ENCODE peak calls at places on chromosomes 4 and X, in six cellular contexts. One of them, this sample, is unnamed.
A peak's percentile ranks its signal among the peaks of the same experiment; 100 is the strongest.

GRCh38 chr4:116357758-116358157 is 727.6 kb downstream of the TRAM1L1 start:
- DNase-seq in AG09319: no peak
- DNase-seq in Calu3: peak; percentile 7
- DNase-seq in stimulated activated CD4-positive, alpha-beta T cell treated with anti-CD3 and anti-CD28 coated beads, Interleukin-2, amount 100 ng/mL, for 24 hours: no peak
- DNase-seq in NCI-H460: no peak
- DNase-seq in right lobe of liver: no peak
- DNase-seq in this sample: peak; percentile 43

GRCh38 chr4:17578482-17578891 is 1.5 kb downstream of the LAP3 start:
- DNase-seq in AG09319: no peak
- DNase-seq in Calu3: no peak
- DNase-seq in stimulated activated CD4-positive, alpha-beta T cell treated with anti-CD3 and anti-CD28 coated beads, Interleukin-2, amount 100 ng/mL, for 24 hours: no peak
- DNase-seq in NCI-H460: no peak
- DNase-seq in right lobe of liver: no peak
- DNase-seq in this sample: peak; percentile 25

GRCh38 chrX:100098660-100099375 is 311.3 kb downstream of the PCDH19 start:
- DNase-seq in AG09319: no peak
- DNase-seq in Calu3: no peak
- DNase-seq in stimulated activated CD4-positive, alpha-beta T cell treated with anti-CD3 and anti-CD28 coated beads, Interleukin-2, amount 100 ng/mL, for 24 hours: no peak
- DNase-seq in NCI-H460: no peak
- DNase-seq in right lobe of liver: no peak
- DNase-seq in this sample: peak; percentile 45

GRCh38 chr4:30537462-30537861 is 182.7 kb upstream of the PCDH7 start:
- DNase-seq in AG09319: no peak
- DNase-seq in Calu3: no peak
- DNase-seq in stimulated activated CD4-positive, alpha-beta T cell treated with anti-CD3 and anti-CD28 coated beads, Interleukin-2, amount 100 ng/mL, for 24 hours: no peak
- DNase-seq in NCI-H460: no peak
- DNase-seq in right lobe of liver: no peak
- DNase-seq in this sample: peak; percentile 94

GRCh38 chrX:14027511-14028019 is 2.1 kb downstream of the GEMIN8 start:
- DNase-seq in AG09319: no peak
- DNase-seq in Calu3: peak; percentile 6
- DNase-seq in stimulated activated CD4-positive, alpha-beta T cell treated with anti-CD3 and anti-CD28 coated beads, Interleukin-2, amount 100 ng/mL, for 24 hours: no peak
- DNase-seq in NCI-H460: no peak
- DNase-seq in right lobe of liver: no peak
- DNase-seq in this sample: peak; percentile 89

GRCh38 chr4:168857546-168858314 is 152.3 kb downstream of the CBR4 start:
- DNase-seq in AG09319: peak; percentile 59
- DNase-seq in Calu3: no peak
- DNase-seq in stimulated activated CD4-positive, alpha-beta T cell treated with anti-CD3 and anti-CD28 coated beads, Interleukin-2, amount 100 ng/mL, for 24 hours: no peak
- DNase-seq in NCI-H460: no peak
- DNase-seq in right lobe of liver: no peak
- DNase-seq in this sample: no peak

GRCh38 chrX:66110112-66110511 is 53.9 kb upstream of the HEPH start:
- DNase-seq in AG09319: no peak
- DNase-seq in Calu3: no peak
- DNase-seq in stimulated activated CD4-positive, alpha-beta T cell treated with anti-CD3 and anti-CD28 coated beads, Interleukin-2, amount 100 ng/mL, for 24 hours: peak; percentile 5
- DNase-seq in NCI-H460: peak; percentile 1
- DNase-seq in right lobe of liver: no peak
- DNase-seq in this sample: peak; percentile 13

GRCh38 chr4:26412381-26413372 is 77.6 kb downstream of the CCKAR start:
- DNase-seq in AG09319: no peak
- DNase-seq in Calu3: no peak
- DNase-seq in stimulated activated CD4-positive, alpha-beta T cell treated with anti-CD3 and anti-CD28 coated beads, Interleukin-2, amount 100 ng/mL, for 24 hours: no peak
- DNase-seq in NCI-H460: no peak
- DNase-seq in right lobe of liver: peak; percentile 58
- DNase-seq in this sample: no peak

GRCh38 chrX:16305187-16305586 is 137.9 kb downstream of the MAGEB17 start:
- DNase-seq in AG09319: no peak
- DNase-seq in Calu3: no peak
- DNase-seq in stimulated activated CD4-positive, alpha-beta T cell treated with anti-CD3 and anti-CD28 coated beads, Interleukin-2, amount 100 ng/mL, for 24 hours: no peak
- DNase-seq in NCI-H460: no peak
- DNase-seq in right lobe of liver: no peak
- DNase-seq in this sample: no peak

GRCh38 chr4:156294577-156294976 is 340.9 kb upstream of the CTSO start:
- DNase-seq in AG09319: no peak
- DNase-seq in Calu3: peak; percentile 43
- DNase-seq in stimulated activated CD4-positive, alpha-beta T cell treated with anti-CD3 and anti-CD28 coated beads, Interleukin-2, amount 100 ng/mL, for 24 hours: no peak
- DNase-seq in NCI-H460: peak; percentile 77
- DNase-seq in right lobe of liver: no peak
- DNase-seq in this sample: peak; percentile 84

GRCh38 chr4:94457692-94458106 is 6.0 kb downstream of the PDLIM5 start:
- DNase-seq in AG09319: no peak
- DNase-seq in Calu3: no peak
- DNase-seq in stimulated activated CD4-positive, alpha-beta T cell treated with anti-CD3 and anti-CD28 coated beads, Interleukin-2, amount 100 ng/mL, for 24 hours: no peak
- DNase-seq in NCI-H460: no peak
- DNase-seq in right lobe of liver: no peak
- DNase-seq in this sample: no peak

GRCh38 chr4:10120943-10121567 is 4.5 kb upstream of the WDR1 start:
- DNase-seq in AG09319: no peak
- DNase-seq in Calu3: no peak
- DNase-seq in stimulated activated CD4-positive, alpha-beta T cell treated with anti-CD3 and anti-CD28 coated beads, Interleukin-2, amount 100 ng/mL, for 24 hours: no peak
- DNase-seq in NCI-H460: no peak
- DNase-seq in right lobe of liver: no peak
- DNase-seq in this sample: no peak

GRCh38 chr4:103422467-103423219 is 224.5 kb upstream of the CENPE start:
- DNase-seq in AG09319: no peak
- DNase-seq in Calu3: no peak
- DNase-seq in stimulated activated CD4-positive, alpha-beta T cell treated with anti-CD3 and anti-CD28 coated beads, Interleukin-2, amount 100 ng/mL, for 24 hours: no peak
- DNase-seq in NCI-H460: no peak
- DNase-seq in right lobe of liver: no peak
- DNase-seq in this sample: no peak

GRCh38 chr4:182883351-182883750 is 33.8 kb downstream of the DCTD start:
- DNase-seq in AG09319: no peak
- DNase-seq in Calu3: no peak
- DNase-seq in stimulated activated CD4-positive, alpha-beta T cell treated with anti-CD3 and anti-CD28 coated beads, Interleukin-2, amount 100 ng/mL, for 24 hours: no peak
- DNase-seq in NCI-H460: no peak
- DNase-seq in right lobe of liver: no peak
- DNase-seq in this sample: no peak

GRCh38 chr4:180768610-180769009 is 1474.6 kb upstream of the TENM3 start:
- DNase-seq in AG09319: no peak
- DNase-seq in Calu3: no peak
- DNase-seq in stimulated activated CD4-positive, alpha-beta T cell treated with anti-CD3 and anti-CD28 coated beads, Interleukin-2, amount 100 ng/mL, for 24 hours: no peak
- DNase-seq in NCI-H460: no peak
- DNase-seq in right lobe of liver: no peak
- DNase-seq in this sample: no peak

GRCh38 chrX:148501121-148502066 is 977 bp downstream of the AFF2 start:
- DNase-seq in AG09319: no peak
- DNase-seq in Calu3: peak; percentile 6
- DNase-seq in stimulated activated CD4-positive, alpha-beta T cell treated with anti-CD3 and anti-CD28 coated beads, Interleukin-2, amount 100 ng/mL, for 24 hours: peak; percentile 24
- DNase-seq in NCI-H460: no peak
- DNase-seq in right lobe of liver: peak; percentile 51
- DNase-seq in this sample: peak; percentile 13

GRCh38 chr4:40201898-40202297 is 5.1 kb downstream of the RHOH start:
- DNase-seq in AG09319: no peak
- DNase-seq in Calu3: no peak
- DNase-seq in stimulated activated CD4-positive, alpha-beta T cell treated with anti-CD3 and anti-CD28 coated beads, Interleukin-2, amount 100 ng/mL, for 24 hours: no peak
- DNase-seq in NCI-H460: no peak
- DNase-seq in right lobe of liver: no peak
- DNase-seq in this sample: no peak

GRCh38 chr4:107120661-107121060 is 84.5 kb upstream of the DKK2 start:
- DNase-seq in AG09319: no peak
- DNase-seq in Calu3: no peak
- DNase-seq in stimulated activated CD4-positive, alpha-beta T cell treated with anti-CD3 and anti-CD28 coated beads, Interleukin-2, amount 100 ng/mL, for 24 hours: no peak
- DNase-seq in NCI-H460: no peak
- DNase-seq in right lobe of liver: no peak
- DNase-seq in this sample: no peak

GRCh38 chr4:163548481-163549243 is 54.2 kb downstream of the TMA16 start:
- DNase-seq in AG09319: peak; percentile 29
- DNase-seq in Calu3: peak; percentile 18
- DNase-seq in stimulated activated CD4-positive, alpha-beta T cell treated with anti-CD3 and anti-CD28 coated beads, Interleukin-2, amount 100 ng/mL, for 24 hours: no peak
- DNase-seq in NCI-H460: peak; percentile 33
- DNase-seq in right lobe of liver: no peak
- DNase-seq in this sample: peak; percentile 43

GRCh38 chrX:26783512-26784225 is 567.7 kb downstream of the MAGEB5 start:
- DNase-seq in AG09319: peak; percentile 10
- DNase-seq in Calu3: peak; percentile 7
- DNase-seq in stimulated activated CD4-positive, alpha-beta T cell treated with anti-CD3 and anti-CD28 coated beads, Interleukin-2, amount 100 ng/mL, for 24 hours: no peak
- DNase-seq in NCI-H460: peak; percentile 15
- DNase-seq in right lobe of liver: no peak
- DNase-seq in this sample: peak; percentile 50

GRCh38 chrX:136712631-136713030 is 64.7 kb downstream of the CD40LG start:
- DNase-seq in AG09319: no peak
- DNase-seq in Calu3: no peak
- DNase-seq in stimulated activated CD4-positive, alpha-beta T cell treated with anti-CD3 and anti-CD28 coated beads, Interleukin-2, amount 100 ng/mL, for 24 hours: no peak
- DNase-seq in NCI-H460: no peak
- DNase-seq in right lobe of liver: no peak
- DNase-seq in this sample: no peak

GRCh38 chr4:12458621-12459020 is 1025.5 kb downstream of the RAB28 start:
- DNase-seq in AG09319: no peak
- DNase-seq in Calu3: no peak
- DNase-seq in stimulated activated CD4-positive, alpha-beta T cell treated with anti-CD3 and anti-CD28 coated beads, Interleukin-2, amount 100 ng/mL, for 24 hours: no peak
- DNase-seq in NCI-H460: no peak
- DNase-seq in right lobe of liver: no peak
- DNase-seq in this sample: peak; percentile 17